ENCODE peak calls at places on chromosomes 1 and 21, in four cellular contexts. O is trophoblast cell, A is mesendoderm, F is IMR-90. V is an unnamed sample.

GRCh38 chr1:37634554-37635308 is at the start of gene RSPO1:
- DNase-seq in O (no peak), A (peak), F (no peak), V (peak)

GRCh38 chr1:201675143-201675542 is 136.2 kb downstream of the NAV1 start:
- DNase-seq in O (no peak), A (no peak), F (no peak), V (peak)

GRCh38 chr1:109793486-109794318 is 30.0 kb upstream of the EPS8L3 start:
- DNase-seq in O (no peak), A (peak), F (peak), V (peak)

GRCh38 chr1:67771776-67772175 is 61.5 kb downstream of the GNG12 start:
- DNase-seq in O (no peak), A (no peak), F (no peak), V (peak)

GRCh38 chr21:46550511-46550941 is 54.4 kb downstream of the S100B start:
- DNase-seq in O (no peak), A (no peak), F (no peak), V (no peak)

GRCh38 chr1:156119503-156120209 is 5.1 kb downstream of the LMNA start:
- DNase-seq in O (peak), A (peak), F (peak), V (peak)

GRCh38 chr1:167791281-167792209 is 69.8 kb downstream of the MPZL1 start:
- DNase-seq in O (peak), A (peak), F (peak), V (peak)

GRCh38 chr1:40344597-40344996 is 27.5 kb upstream of the COL9A2 start:
- DNase-seq in O (peak), A (no peak), F (peak), V (peak)

GRCh38 chr1:183023146-183023600 is at the start of gene LAMC1:
- DNase-seq in O (peak), A (peak), F (peak), V (peak)

GRCh38 chr1:75097686-75098085 is 36.5 kb upstream of the LHX8 start:
- DNase-seq in O (no peak), A (no peak), F (no peak), V (no peak)

GRCh38 chr1:64539808-64540207 is 69.9 kb downstream of the CACHD1 start:
- DNase-seq in O (no peak), A (no peak), F (peak), V (no peak)

GRCh38 chr1:10813801-10814200 is 17.4 kb upstream of the CASZ1 start:
- DNase-seq in O (no peak), A (no peak), F (no peak), V (no peak)
- H2AK5ac ChIP-seq in O (no peak), A (no peak), F (no peak), V (no peak)

DNA sequence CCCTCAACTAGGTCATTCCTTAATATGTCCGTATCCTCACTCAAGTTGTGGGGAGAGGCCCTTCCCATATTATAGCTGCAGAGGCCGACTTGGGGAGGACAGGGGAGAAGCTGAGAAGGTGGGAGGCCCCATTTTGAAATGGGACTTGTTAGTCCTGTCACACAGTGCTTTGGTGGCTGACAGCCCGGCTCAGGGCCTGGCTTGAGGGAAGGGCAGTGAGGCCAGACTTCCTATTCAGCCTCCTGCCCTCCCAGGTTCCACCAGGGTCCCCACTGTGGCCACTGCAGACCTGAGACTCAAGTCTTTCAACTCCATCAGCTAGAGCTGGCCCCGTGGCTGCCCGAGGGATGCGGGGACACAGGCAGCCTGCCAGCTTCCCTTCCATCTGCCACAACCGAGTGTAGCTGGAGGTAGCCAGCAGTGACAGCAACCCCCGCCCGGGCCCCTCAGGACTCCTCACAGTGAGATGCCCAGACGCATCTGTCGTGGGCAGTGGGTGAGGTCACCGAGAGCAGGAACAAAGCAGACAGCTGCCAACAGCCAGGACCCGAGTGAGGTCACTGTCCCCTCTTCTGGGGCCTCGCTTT is 36.9 kb downstream of the SIM2 start:
- DNase-seq in O (no peak), A (peak), F (no peak), V (no peak)
- H2AK5ac ChIP-seq in O (no peak), A (no peak), F (no peak), V (no peak)

DNA sequence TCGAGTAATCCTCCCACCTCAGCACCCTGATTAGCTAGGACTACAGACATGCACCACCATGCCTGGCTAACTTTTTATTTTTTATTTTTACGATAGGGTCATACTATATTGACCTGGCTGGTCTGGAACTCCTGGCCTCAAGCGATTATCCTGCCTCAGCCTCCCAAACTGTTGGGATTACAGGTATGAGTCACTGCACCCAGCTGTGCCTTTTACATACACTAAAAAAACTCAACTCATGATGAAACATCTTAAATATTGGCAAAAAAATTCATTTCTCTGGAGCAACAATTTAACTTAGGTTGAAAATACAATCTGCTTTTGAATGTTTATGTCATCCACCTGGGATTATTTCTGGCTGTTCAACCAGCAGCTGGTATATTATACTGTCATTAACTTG is 598.3 kb upstream of the ZP4 start:
- DNase-seq in O (peak), A (no peak), F (peak), V (no peak)
- H2AK5ac ChIP-seq in O (no peak), A (no peak), F (no peak), V (peak)

GRCh38 chr1:98288494-98288893 is 367.7 kb upstream of the DPYD start:
- DNase-seq in O (no peak), A (no peak), F (no peak), V (no peak)
- H2AK5ac ChIP-seq in O (no peak), A (no peak), F (no peak), V (no peak)

GRCh38 chr1:26345718-26346117 is 8.2 kb downstream of the CRYBG2 start:
- DNase-seq in O (no peak), A (no peak), F (no peak), V (no peak)
- H2AK5ac ChIP-seq in O (peak), A (no peak), F (no peak), V (no peak)

DNA sequence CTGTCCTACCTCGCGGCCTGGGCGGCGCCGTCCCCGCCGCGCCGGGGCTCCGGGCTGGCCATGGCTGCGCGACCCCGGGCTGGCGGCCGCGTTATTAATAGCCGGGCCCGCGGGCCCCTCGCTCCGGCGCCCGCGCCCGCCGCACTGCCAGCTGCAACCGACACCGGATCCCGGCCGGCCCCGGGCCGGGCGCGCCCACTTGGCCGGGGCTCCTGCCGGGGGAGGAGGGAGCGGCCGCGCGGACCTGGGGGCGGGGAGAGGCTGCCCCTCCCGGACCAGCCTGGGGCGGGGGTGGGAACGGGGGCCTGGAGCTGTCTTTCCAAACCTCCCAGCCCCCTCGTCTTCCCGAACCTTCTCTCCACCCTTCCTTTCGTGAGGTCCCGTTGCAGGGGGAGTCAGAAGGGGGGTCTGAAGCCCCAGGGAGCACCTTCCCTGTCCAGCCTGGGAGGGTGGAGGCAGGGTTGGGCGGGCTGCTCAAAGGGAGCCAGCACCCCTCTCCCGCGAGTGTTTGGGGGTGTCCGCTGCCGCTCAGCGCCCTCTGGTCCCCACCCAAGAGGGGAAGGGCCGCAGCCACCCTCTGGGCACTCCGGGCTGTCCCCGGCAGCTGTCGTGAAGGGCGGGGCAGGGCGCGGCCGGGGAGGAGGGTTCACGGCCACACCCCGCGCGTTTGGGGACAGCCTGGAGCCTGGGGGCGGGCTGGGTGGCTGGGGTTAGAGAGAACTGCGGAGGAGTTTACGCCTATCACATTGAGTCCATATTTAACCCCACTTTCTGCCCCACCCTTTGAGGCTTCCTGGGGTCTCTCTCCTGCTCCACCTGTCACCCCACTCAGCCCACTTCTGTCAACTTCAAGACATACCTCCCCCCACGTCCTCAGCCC is at the start of gene SYNC:
- DNase-seq in O (no peak), A (no peak), F (peak), V (peak)
- H2AK5ac ChIP-seq in O (peak), A (no peak), F (peak), V (peak)

DNA sequence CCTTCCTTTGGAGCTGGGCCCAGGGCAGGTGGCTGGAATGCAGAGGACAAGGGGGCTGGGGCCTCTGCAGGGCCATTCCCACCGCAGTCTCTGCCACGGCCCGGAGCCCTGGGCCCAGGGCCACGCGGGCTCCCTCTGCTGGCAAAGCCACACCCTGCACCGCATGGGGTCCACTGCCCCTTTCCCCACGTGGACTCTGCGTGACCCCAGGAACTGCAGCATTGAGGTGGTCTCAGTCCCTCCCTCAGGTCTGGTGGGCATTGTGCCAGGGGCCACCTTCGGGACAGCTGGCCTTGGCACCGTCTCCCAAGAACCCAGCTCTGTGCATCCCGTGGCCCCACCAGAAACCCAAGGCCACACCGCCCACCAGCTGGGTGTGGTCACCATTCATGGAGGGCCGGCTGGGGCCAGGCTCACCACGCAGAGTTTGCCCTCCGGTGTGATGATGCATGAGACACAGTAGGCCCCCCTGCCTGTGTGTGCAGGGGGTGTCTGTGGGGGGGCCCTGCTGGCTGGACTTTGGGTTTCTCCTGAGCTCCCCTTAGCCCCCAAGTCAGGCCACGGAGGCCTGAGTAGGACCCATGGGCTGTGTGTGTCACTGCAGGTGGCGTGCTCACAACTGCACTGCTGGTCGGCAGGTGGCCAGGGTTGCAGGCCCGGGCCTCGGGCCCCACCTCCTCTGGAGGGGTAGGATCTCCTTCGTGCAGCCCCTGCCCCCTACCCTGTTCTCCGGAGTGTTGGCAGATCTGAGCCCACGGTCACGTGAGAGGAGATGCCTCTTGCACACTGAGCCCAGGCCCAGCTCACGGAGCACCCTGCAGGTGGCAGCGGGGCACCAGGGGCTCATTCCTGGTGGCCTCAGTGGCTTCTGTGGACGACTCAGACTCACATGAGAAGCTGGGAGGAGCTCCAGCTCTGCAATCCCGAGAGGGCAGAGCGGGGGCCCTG is 5.7 kb downstream of the VWA1 start:
- DNase-seq in O (peak), A (peak), F (no peak), V (peak)
- H2AK5ac ChIP-seq in O (no peak), A (no peak), F (peak), V (no peak)

DNA sequence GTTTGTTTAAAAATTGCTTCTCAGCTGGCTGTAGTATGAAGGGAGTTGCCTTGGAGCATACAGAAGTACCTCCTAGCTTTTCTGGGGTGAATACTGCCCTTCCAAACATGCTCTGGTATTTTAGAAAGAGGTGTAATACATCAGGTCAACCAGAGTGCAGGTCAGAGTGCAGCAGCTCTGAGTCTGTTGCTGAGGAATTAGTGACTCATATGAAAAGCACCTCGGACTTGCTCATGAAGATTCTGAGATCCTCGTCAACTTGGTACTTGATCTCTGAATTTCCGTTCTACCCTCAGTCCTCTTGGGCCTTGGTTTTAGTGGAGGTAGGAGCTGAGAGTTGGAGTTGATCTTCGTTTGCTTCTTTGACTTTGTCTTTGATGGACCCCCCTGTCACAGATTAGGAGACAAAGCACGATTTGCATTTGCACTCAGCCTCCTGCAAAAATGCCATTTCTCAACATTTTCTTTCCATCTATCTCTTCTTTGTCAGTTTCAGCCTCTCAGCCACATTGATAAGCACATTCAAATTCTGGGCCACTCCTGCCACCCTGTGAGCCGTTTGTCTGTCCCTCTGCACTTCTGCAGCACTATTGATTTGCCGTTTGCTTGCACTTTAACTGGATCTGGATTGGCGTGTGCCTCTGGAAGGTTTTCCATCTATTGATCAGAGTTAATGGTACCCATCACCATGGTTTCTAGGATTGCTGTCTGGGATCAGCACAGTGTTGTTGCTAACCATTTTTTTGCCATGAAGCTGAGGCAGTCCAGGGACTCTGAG is 67.5 kb downstream of the NOS1AP start:
- DNase-seq in O (peak), A (peak), F (peak), V (peak)
- H2AK5ac ChIP-seq in O (no peak), A (peak), F (peak), V (peak)

V was measured in mesenchymal stem cell.